ENCODE peak calls at places on chromosomes 6 and 20, in nine cellular contexts. L is transverse colon, H is stomach, E is A549, I is HepG2, A is upper lobe of left lung, T is suprapubic skin, M is tibial nerve, Z is K562. J is an unnamed sample.

GRCh38 chr20:8523684-8524083 is 391.6 kb downstream of the PLCB1 start:
- DNase-seq in L (no peak), H (no peak), E (peak), I (no peak), A (no peak), T (no peak), M (no peak), Z (no peak), J (no peak)

GRCh38 chr6:42727627-42728026 is 5.2 kb upstream of the PRPH2 start:
- DNase-seq in L (no peak), H (no peak), E (no peak), I (no peak), A (peak), T (no peak), M (no peak), Z (no peak), J (peak)

GRCh38 chr6:24517659-24518538 is 23.1 kb downstream of the ALDH5A1 start:
- DNase-seq in L (no peak), H (no peak), E (no peak), I (no peak), A (no peak), T (no peak), M (no peak), Z (no peak), J (no peak)

GRCh38 chr6:31689249-31690110 is 8.6 kb upstream of the LY6G5C start:
- DNase-seq in L (no peak), H (no peak), E (no peak), I (no peak), A (no peak), T (no peak), M (no peak), Z (peak), J (no peak)

GRCh38 chr6:18491303-18492090 is 104.3 kb downstream of the RNF144B start:
- DNase-seq in L (no peak), H (no peak), E (no peak), I (no peak), A (no peak), T (no peak), M (no peak), Z (no peak), J (no peak)

GRCh38 chr6:155314773-155315515 is 660 bp upstream of the TFB1M start:
- DNase-seq in L (peak), H (peak), E (peak), I (peak), A (no peak), T (no peak), M (peak), Z (peak), J (peak)

GRCh38 chr6:106684011-106684410 is 54.6 kb downstream of the QRSL1 start:
- DNase-seq in L (no peak), H (no peak), E (no peak), I (no peak), A (no peak), T (no peak), M (no peak), Z (no peak), J (no peak)

GRCh38 chr6:157242791-157243190 is 80.5 kb downstream of the TMEM242 start:
- DNase-seq in L (no peak), H (no peak), E (no peak), I (no peak), A (no peak), T (no peak), M (no peak), Z (no peak), J (no peak)

GRCh38 chr6:85126448-85127178 is 323.3 kb upstream of the NT5E start:
- DNase-seq in L (peak), H (no peak), E (peak), I (peak), A (no peak), T (peak), M (peak), Z (peak), J (no peak)

GRCh38 chr6:47352169-47352568 is 42.5 kb upstream of the TNFRSF21 start:
- DNase-seq in L (no peak), H (no peak), E (peak), I (peak), A (no peak), T (no peak), M (no peak), Z (peak), J (no peak)

GRCh38 chr20:45834797-45835161 is 1.2 kb downstream of the SNX21 start:
- DNase-seq in L (no peak), H (no peak), E (no peak), I (no peak), A (no peak), T (no peak), M (no peak), Z (no peak), J (no peak)

GRCh38 chr6:72040106-72040505 is 153.8 kb downstream of the RIMS1 start:
- DNase-seq in L (no peak), H (no peak), E (no peak), I (no peak), A (no peak), T (no peak), M (no peak), Z (no peak), J (no peak)

GRCh38 chr6:72035966-72036365 is 149.6 kb downstream of the RIMS1 start:
- DNase-seq in L (no peak), H (no peak), E (no peak), I (no peak), A (no peak), T (no peak), M (no peak), Z (no peak), J (no peak)

GRCh38 chr6:72032056-72032455 is 145.7 kb downstream of the RIMS1 start:
- DNase-seq in L (no peak), H (no peak), E (no peak), I (no peak), A (no peak), T (no peak), M (no peak), Z (no peak), J (no peak)

GRCh38 chr6:72035483-72035882 is 149.1 kb downstream of the RIMS1 start:
- DNase-seq in L (no peak), H (no peak), E (no peak), I (no peak), A (no peak), T (no peak), M (no peak), Z (no peak), J (no peak)

DNA sequence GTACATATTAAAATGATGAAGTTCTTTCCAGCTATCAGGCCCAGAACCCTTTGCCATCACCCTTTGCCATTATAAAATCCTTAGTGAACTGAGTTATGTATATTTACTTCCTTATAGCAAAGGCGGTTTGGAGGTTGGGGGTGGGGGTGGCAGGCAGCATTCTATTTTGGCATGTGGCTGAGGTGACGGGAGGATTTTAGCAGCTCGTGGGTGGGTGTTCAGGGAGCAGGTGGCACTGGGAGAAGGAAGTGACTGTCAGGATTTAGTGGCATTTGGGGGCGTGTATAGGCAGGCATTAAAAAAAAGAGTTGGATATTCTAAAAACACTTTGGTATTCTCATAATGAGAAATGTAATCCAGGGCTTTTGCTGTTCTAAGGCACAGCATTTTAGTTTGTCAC is 150.7 kb downstream of the RIMS1 start:
- DNase-seq in L (no peak), H (no peak), E (no peak), I (no peak), A (no peak), T (no peak), M (no peak), Z (no peak), J (no peak)
- TF ChIP-seq EP300 in L (no peak), H (no peak), E (no peak), I (no peak), A (no peak), T (no peak), M (no peak), Z (no peak), J (no peak)

DNA sequence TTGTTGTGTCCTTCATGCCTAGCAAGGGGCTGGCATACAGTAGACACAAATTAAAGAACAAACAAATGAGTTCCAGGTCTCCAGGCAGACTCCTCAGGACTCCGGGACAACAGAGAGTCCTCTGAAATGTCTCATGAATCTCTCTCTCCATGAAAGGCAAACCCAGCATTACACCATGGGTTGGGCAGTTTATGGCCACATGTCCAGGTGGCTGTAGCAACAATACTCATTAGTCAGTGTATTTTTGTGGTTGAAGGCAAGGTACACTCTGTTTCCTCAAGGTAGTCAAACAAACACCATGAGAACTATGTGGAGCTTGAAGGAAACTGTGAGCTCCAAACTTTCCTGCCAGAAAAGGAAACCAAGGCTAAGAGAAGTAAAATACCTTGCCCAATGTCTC is 62.2 kb downstream of the KCNB1 start:
- DNase-seq in L (peak), H (no peak), E (no peak), I (no peak), A (no peak), T (no peak), M (no peak), Z (no peak), J (no peak)
- TF ChIP-seq CTCF in L (no peak), H (no peak), E (no peak), I (no peak), A (no peak), T (no peak), M (no peak), Z (no peak), J (no peak)

GRCh38 chr20:56735087-56735642 is 106.1 kb downstream of the TFAP2C start:
- DNase-seq in L (no peak), H (no peak), E (no peak), I (no peak), A (no peak), T (no peak), M (no peak), Z (no peak), J (no peak)
- H3K4me3 ChIP-seq in L (no peak), H (no peak), E (no peak), I (no peak), A (no peak), T (no peak), M (no peak), Z (no peak), J (no peak)

GRCh38 chr20:23061262-23061661 is 11.8 kb upstream of the THBD start:
- DNase-seq in L (no peak), H (no peak), E (no peak), I (no peak), A (no peak), T (no peak), M (no peak), Z (no peak), J (no peak)

GRCh38 chr20:23058240-23058639 is 8.8 kb upstream of the THBD start:
- DNase-seq in L (no peak), H (no peak), E (no peak), I (no peak), A (no peak), T (no peak), M (no peak), Z (no peak), J (no peak)

GRCh38 chr20:23061713-23062561 is 12.5 kb upstream of the THBD start:
- DNase-seq in L (peak), H (no peak), E (peak), I (peak), A (no peak), T (no peak), M (no peak), Z (no peak), J (peak)

GRCh38 chr20:23060629-23061028 is 11.2 kb upstream of the THBD start:
- DNase-seq in L (no peak), H (no peak), E (no peak), I (no peak), A (no peak), T (no peak), M (no peak), Z (no peak), J (no peak)

GRCh38 chr20:23059831-23060230 is 10.4 kb upstream of the THBD start:
- DNase-seq in L (no peak), H (no peak), E (no peak), I (no peak), A (no peak), T (no peak), M (no peak), Z (no peak), J (no peak)
- TF ChIP-seq EP300 in L (no peak), H (no peak), E (no peak), I (no peak), A (no peak), T (no peak), M (no peak), Z (no peak), J (no peak)

GRCh38 chr6:159633196-159633595 is 59.8 kb downstream of the SOD2 start:
- DNase-seq in L (no peak), H (no peak), E (peak), I (peak), A (no peak), T (no peak), M (no peak), Z (peak), J (no peak)
- TF ChIP-seq CTCF in L (no peak), H (no peak), E (peak), I (peak), A (no peak), T (no peak), M (no peak), Z (peak), J (no peak)

DNA sequence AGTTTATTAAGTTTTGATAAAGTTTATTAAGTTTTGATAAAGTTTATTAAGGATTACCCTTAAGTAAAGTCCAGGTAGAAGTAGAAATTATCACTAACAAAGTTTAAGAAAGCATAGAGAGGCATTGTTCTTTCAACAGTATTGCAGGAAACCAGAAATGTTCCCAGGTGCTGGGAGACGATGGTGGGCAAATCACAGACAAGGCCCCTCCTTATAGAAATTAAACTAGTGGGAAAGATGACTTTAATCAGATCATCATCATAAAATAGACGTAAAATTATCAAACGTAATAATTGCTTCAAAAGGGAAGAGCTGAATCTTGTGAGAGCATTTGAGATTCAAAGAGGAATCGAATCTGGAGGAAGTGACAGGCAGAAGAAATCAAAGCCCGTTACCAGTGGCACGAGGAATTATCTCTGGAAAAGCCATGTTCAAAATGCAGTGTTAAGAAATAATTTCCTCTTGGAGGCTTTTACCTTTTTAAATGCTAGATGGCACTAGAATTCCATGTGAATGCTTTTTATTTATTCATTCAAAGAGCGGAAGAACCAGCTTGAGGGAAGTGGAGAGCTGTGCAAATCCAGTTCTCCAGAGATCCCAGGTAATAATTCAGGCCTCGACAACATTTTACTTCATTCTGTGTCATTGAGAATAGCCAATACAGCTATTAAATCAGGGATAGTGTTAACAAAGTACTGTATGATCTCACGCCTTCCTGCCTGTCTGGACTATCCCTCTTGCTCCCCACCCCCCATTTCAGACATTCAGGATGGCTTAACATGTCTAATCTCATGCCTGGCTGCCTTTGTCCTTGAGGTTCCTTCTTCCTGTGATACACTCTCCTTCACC is 1.0 kb upstream of the APMAP start:
- DNase-seq in L (no peak), H (no peak), E (peak), I (peak), A (no peak), T (peak), M (no peak), Z (no peak), J (no peak)
- H3K4me3 ChIP-seq in L (peak), H (peak), E (peak), I (peak), A (peak), T (peak), M (peak), Z (peak), J (peak)

GRCh38 chr6:572596-573265 is 84.2 kb downstream of the HUS1B start:
- DNase-seq in L (no peak), H (no peak), E (no peak), I (no peak), A (peak), T (no peak), M (no peak), Z (no peak), J (no peak)

GRCh38 chr6:571892-572291 is 85.0 kb downstream of the HUS1B start:
- DNase-seq in L (no peak), H (no peak), E (no peak), I (no peak), A (no peak), T (no peak), M (no peak), Z (no peak), J (no peak)

GRCh38 chr6:568085-568484 is 88.8 kb downstream of the HUS1B start:
- DNase-seq in L (no peak), H (no peak), E (no peak), I (no peak), A (no peak), T (no peak), M (no peak), Z (no peak), J (no peak)

GRCh38 chr6:570812-571211 is 86.1 kb downstream of the HUS1B start:
- DNase-seq in L (no peak), H (no peak), E (no peak), I (no peak), A (no peak), T (no peak), M (no peak), Z (no peak), J (no peak)

DNA sequence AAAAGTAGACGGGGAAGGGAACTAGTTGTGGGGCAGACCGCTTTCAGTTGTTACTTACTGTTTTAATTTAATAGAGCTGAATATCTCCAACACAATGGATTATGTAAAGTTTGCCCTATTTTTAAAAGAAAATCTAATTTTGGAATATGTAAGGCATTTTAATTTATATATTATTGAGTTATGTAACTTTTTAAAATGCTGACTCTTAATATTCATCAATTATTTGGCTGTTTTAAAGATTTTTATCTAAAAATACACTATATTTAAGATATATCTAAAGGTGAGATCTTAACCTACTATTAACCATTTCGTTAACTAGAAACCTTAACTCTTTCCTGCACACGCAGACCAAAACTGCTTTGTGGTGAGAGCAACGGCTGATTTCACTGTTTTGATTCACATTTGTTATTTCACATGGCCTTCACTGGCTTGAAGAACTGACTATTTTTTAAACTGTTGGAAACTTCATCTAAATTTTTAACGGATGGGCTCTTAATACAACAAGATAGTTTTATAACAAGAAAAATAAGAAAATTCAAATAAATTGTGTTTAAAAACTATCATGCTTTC is 87.9 kb downstream of the HUS1B start:
- DNase-seq in L (no peak), H (no peak), E (no peak), I (no peak), A (no peak), T (no peak), M (no peak), Z (no peak), J (no peak)
- TF ChIP-seq EP300 in L (no peak), H (no peak), E (no peak), I (no peak), A (no peak), T (no peak), M (no peak), Z (no peak), J (no peak)

J was measured in ovary.